ENCODE peak calls at places on chromosomes 16 and 17, in ten cellular contexts. L, M, C, U, A, N, I, R, K and D are unnamed samples.
A peak's percentile ranks its signal among the peaks of the same experiment; 100 is the strongest.

GRCh38 chr16:1944612-1945199 is 1.7 kb upstream of the MSRB1 start:
- DNase-seq in L (no peak), M (no peak), C (no peak), U (no peak), A (peak; percentile 73), N (peak; percentile 19), I (no peak), R (no peak), K (no peak), D (no peak)

GRCh38 chr16:75702247-75702646 is 986 bp upstream of the DUXB start:
- DNase-seq in L (no peak), M (no peak), C (no peak), U (no peak), A (no peak), N (no peak), I (no peak), R (no peak), K (no peak), D (no peak)

GRCh38 chr16:29182501-29182900 is 197.6 kb downstream of the LAT start:
- DNase-seq in L (no peak), M (no peak), C (no peak), U (no peak), A (peak; percentile 72), N (no peak), I (no peak), R (no peak), K (no peak), D (no peak)

GRCh38 chr17:48054238-48055185 is 6.4 kb downstream of the NFE2L1 start:
- DNase-seq in L (no peak), M (peak; percentile 87), C (peak; percentile 60), U (peak; percentile 69), A (peak; percentile 75), N (peak; percentile 89), I (peak; percentile 53), R (peak; percentile 85), K (peak; percentile 90), D (peak; percentile 91)

GRCh38 chr16:67976205-67976604 is 4.1 kb downstream of the DPEP3 start:
- DNase-seq in L (no peak), M (no peak), C (no peak), U (no peak), A (no peak), N (no peak), I (no peak), R (no peak), K (no peak), D (no peak)

GRCh38 chr16:31063843-31064611 is 10.0 kb downstream of the ZNF668 start:
- DNase-seq in L (no peak), M (no peak), C (no peak), U (no peak), A (no peak), N (no peak), I (no peak), R (no peak), K (no peak), D (no peak)

GRCh38 chr16:27641260-27641659 is 91.3 kb downstream of the KATNIP start:
- DNase-seq in L (peak; percentile 11), M (no peak), C (no peak), U (no peak), A (no peak), N (no peak), I (no peak), R (no peak), K (no peak), D (no peak)

GRCh38 chr17:49015924-49016774 is 19.0 kb downstream of the IGF2BP1 start:
- DNase-seq in L (peak; percentile 54), M (no peak), C (peak; percentile 20), U (no peak), A (no peak), N (no peak), I (no peak), R (no peak), K (no peak), D (no peak)

GRCh38 chr17:50613007-50613406 is 21.7 kb upstream of the ABCC3 start:
- DNase-seq in L (no peak), M (no peak), C (no peak), U (no peak), A (no peak), N (no peak), I (no peak), R (no peak), K (no peak), D (no peak)

GRCh38 chr16:85659805-85660511 is 28.8 kb downstream of the GINS2 start:
- DNase-seq in L (peak; percentile 58), M (peak; percentile 43), C (peak; percentile 41), U (peak; percentile 88), A (peak; percentile 89), N (peak; percentile 77), I (peak; percentile 70), R (peak; percentile 55), K (peak; percentile 67), D (no peak)

GRCh38 chr17:73820686-73821448 is 176.6 kb upstream of the SDK2 start:
- DNase-seq in L (no peak), M (no peak), C (no peak), U (no peak), A (no peak), N (no peak), I (peak; percentile 33), R (no peak), K (no peak), D (peak; percentile 79)

GRCh38 chr16:88957887-88958577 is 19.0 kb downstream of the CBFA2T3 start:
- DNase-seq in L (no peak), M (no peak), C (no peak), U (no peak), A (peak; percentile 90), N (no peak), I (no peak), R (no peak), K (no peak), D (no peak)

GRCh38 chr17:40139566-40140058 is 725 bp upstream of the CASC3 start:
- DNase-seq in L (no peak), M (peak; percentile 30), C (no peak), U (no peak), A (peak; percentile 78), N (peak; percentile 49), I (no peak), R (peak; percentile 55), K (peak; percentile 56), D (no peak)

GRCh38 chr16:75294773-75295172 is 43.3 kb upstream of the BCAR1 start:
- DNase-seq in L (no peak), M (no peak), C (no peak), U (no peak), A (no peak), N (no peak), I (no peak), R (no peak), K (no peak), D (no peak)

GRCh38 chr17:72982680-72983079 is 109.8 kb downstream of the SLC39A11 start:
- DNase-seq in L (no peak), M (no peak), C (no peak), U (no peak), A (no peak), N (no peak), I (no peak), R (no peak), K (no peak), D (no peak)

GRCh38 chr17:70661342-70662222 is 492.2 kb downstream of the KCNJ2 start:
- DNase-seq in L (peak; percentile 34), M (no peak), C (peak; percentile 12), U (no peak), A (no peak), N (no peak), I (no peak), R (no peak), K (peak; percentile 72), D (no peak)

GRCh38 chr17:19533718-19534561 is at the start of gene SLC47A1:
- DNase-seq in L (peak; percentile 72), M (peak; percentile 35), C (no peak), U (no peak), A (peak; percentile 80), N (peak; percentile 64), I (no peak), R (no peak), K (peak; percentile 86), D (no peak)
- H3K4me3 ChIP-seq in L (peak within 1 kb of the TSS; percentile 64), M (peak within 1 kb of the TSS; percentile 63), C (no peak within 1 kb of the TSS), U (peak within 1 kb of the TSS; percentile 71), A (peak within 1 kb of the TSS; percentile 52), N (peak within 1 kb of the TSS; percentile 89), I (peak within 1 kb of the TSS; percentile 49), R (peak within 1 kb of the TSS; percentile 50), K (peak within 1 kb of the TSS; percentile 85), D (peak within 1 kb of the TSS; percentile 40)

DNA sequence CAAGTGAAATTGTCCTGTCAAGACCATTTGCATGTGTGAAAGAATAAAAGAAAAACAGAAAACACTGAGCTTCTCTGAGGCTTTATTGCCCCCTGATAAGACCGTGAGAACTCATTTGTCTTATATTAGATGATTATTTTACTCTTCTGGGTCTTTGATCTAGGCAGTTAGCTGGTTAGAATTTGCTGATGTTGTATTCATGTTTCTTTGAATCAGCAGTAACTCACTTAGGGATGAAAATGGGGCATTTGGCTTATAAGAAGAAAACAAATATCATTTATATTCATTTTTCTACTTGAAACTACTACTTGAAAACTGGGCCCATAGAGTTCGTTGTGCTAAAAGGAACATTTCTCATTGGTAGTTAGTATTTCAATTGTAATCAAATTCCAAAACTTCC is 93.1 kb upstream of the RBFOX1 start:
- DNase-seq in L (no peak), M (no peak), C (no peak), U (no peak), A (no peak), N (no peak), I (no peak), R (no peak), K (no peak), D (no peak)
- TF ChIP-seq POLR2A in L (no peak), M (no peak), C (no peak), U (no peak), A (no peak), N (no peak), I (no peak), R (no peak), K (no peak), D (no peak)

GRCh38 chr17:83173180-83173996 is 94.0 kb downstream of the METRNL start:
- DNase-seq in L (no peak), M (no peak), C (no peak), U (peak; percentile 47), A (peak; percentile 72), N (no peak), I (no peak), R (peak; percentile 12), K (peak; percentile 60), D (no peak)
- TF ChIP-seq CTCF in L (no peak), M (no peak), C (no peak), U (no peak), A (no peak), N (no peak), I (no peak), R (no peak), K (no peak), D (no peak)

DNA sequence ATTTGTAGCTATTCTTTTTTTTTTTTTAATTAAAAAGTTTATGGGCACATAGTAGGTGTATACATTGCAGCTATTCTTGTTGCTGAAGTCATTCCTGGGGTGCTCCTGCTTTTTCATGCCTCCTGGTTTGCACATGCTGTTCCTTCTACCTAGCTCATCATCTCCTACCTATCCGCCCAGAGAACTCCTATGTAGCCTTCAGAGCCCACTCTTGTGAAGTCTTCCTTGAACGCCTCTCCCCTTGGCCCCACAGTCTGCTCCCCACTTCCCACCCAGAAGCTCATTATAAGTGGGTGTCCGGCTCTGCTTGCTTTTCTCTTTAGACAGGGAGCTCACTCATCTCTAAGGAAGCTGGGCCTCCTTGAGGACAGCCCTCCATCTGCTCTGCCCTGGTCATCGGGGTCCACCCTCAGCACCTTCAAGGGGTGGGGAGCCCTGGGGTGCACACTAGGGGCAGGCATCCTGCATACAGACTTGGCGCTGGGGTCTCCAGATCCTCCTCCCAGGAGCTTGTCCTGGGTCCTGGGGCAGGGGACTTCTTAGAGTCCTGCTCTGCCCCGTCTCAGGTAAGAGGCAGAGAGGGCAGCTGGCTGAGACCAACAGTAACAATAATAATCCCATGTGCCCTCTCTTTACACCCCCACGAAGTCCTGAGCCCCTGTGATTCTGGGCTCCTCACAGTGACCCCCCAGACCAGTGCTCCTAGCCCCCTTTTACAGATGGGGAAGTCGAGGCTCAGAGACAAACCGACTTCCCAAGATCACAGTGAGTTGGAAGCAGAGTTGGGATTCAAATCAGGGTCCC is 3.5 kb upstream of the B9D1 start:
- DNase-seq in L (no peak), M (no peak), C (no peak), U (no peak), A (peak; percentile 39), N (no peak), I (no peak), R (no peak), K (no peak), D (no peak)
- H3K4me3 ChIP-seq in L (no peak overlapping the region), M (no peak overlapping the region), C (no peak overlapping the region), U (no peak overlapping the region), A (no peak overlapping the region), N (no peak overlapping the region), I (no peak overlapping the region), R (no peak overlapping the region), K (no peak overlapping the region), D (no peak overlapping the region)